ENCODE peak calls at places on chromosome 6, in nine cellular contexts. W is dermis blood vessel endothelial cell; K is stimulated activated CD4-positive, alpha-beta T cell treated with anti-CD3 and anti-CD28 coated beads, Interleukin-4, amount 100 ng/mL, for 4 hours; J is activated CD8-positive, alpha-beta memory T cell treated with anti-CD3 and anti-CD28 coated beads for 4 hours; D is Daoy; V is GM10248; B is RCC 7860; O is upper lobe of right lung; I is WTC11. L is an unnamed sample.

GRCh38 chr6:138945354-138945753 is 42.7 kb downstream of the REPS1 start:
- DNase-seq in D (no peak), K (no peak), B (no peak), O (no peak), J (no peak), V (no peak), I (no peak), W (no peak), L (no peak)

GRCh38 chr6:151161363-151161762 is 78.4 kb upstream of the AKAP12 start:
- DNase-seq in O (no peak), B (no peak), V (no peak), D (no peak), I (no peak), J (no peak), W (no peak), K (no peak), L (no peak)

GRCh38 chr6:107360476-107360875 is 98.9 kb downstream of the PDSS2 start:
- DNase-seq in D (no peak), I (no peak), V (no peak), O (no peak), K (no peak), B (no peak), J (no peak), W (no peak), L (no peak)

GRCh38 chr6:111834356-111834755 is 38.9 kb downstream of the FYN start:
- DNase-seq in D (no peak), V (no peak), O (no peak), K (no peak), B (no peak), J (no peak), I (no peak), W (no peak), L (no peak)

GRCh38 chr6:134175532-134176282 is 123.3 kb upstream of the SLC2A12 start:
- DNase-seq in V (peak), K (peak), B (peak), D (peak), O (peak), J (no peak), W (peak), I (peak), L (no peak)

GRCh38 chr6:80967618-80968017 is 784.9 kb downstream of the TENT5A start:
- DNase-seq in W (no peak), I (no peak), D (no peak), J (no peak), B (no peak), K (no peak), V (no peak), O (no peak), L (no peak)

GRCh38 chr6:92521553-92521952 is 897.8 kb downstream of the EPHA7 start:
- DNase-seq in D (no peak), B (no peak), I (no peak), O (no peak), J (no peak), K (no peak), W (peak), V (no peak), L (no peak)

GRCh38 chr6:136014454-136015421 is 163.2 kb downstream of the PDE7B start:
- DNase-seq in J (no peak), O (no peak), K (no peak), I (no peak), D (peak), B (peak), V (no peak), W (no peak), L (no peak)

GRCh38 chr6:30075987-30076311 is 380 bp upstream of the RNF39 start:
- DNase-seq in O (peak), W (no peak), B (peak), D (peak), V (peak), K (no peak), J (no peak), I (no peak), L (no peak)

GRCh38 chr6:105619971-105620741 is 217.3 kb upstream of the PREP start:
- DNase-seq in I (no peak), J (no peak), B (peak), W (no peak), V (no peak), K (no peak), O (no peak), D (no peak), L (no peak)

GRCh38 chr6:99603421-99604160 is 3.0 kb upstream of the PRDM13 start:
- DNase-seq in K (no peak), D (peak), O (no peak), B (no peak), I (peak), V (no peak), J (no peak), W (peak), L (no peak)

GRCh38 chr6:90459225-90459758 is 127.6 kb downstream of the MAP3K7 start:
- DNase-seq in V (no peak), I (no peak), K (no peak), O (no peak), D (no peak), W (no peak), B (no peak), J (no peak), L (no peak)

GRCh38 chr6:144277174-144277573 is 8.0 kb upstream of the UTRN start:
- DNase-seq in V (no peak), W (no peak), J (no peak), O (no peak), D (no peak), B (no peak), K (no peak), I (no peak), L (no peak)

GRCh38 chr6:69973763-69974162 is 107.4 kb downstream of the COL19A1 start:
- DNase-seq in I (no peak), D (no peak), K (no peak), J (no peak), V (no peak), B (no peak), O (no peak), W (no peak), L (no peak)

L was measured in activated CD4-positive, CD25-positive, alpha-beta regulatory T cell treated with anti-CD3 and anti-CD28 coated beads, Interleukin-2, amount 50 U/mL, for 72 hours.